ENCODE peak calls at places on chromosome 2, in seven cellular contexts. F is HEK293T, Y is ovary, X is choroid plexus epithelial cell, B is cardiac muscle cell, T is activated T-cell treated with anti-CD3 and anti-CD28 coated beads for 4 hours, Q is germinal center. Z is an unnamed sample.
A peak's percentile ranks its signal among the peaks of the same experiment; 100 is the strongest.

GRCh38 chr2:65465857-65466256 is 33.5 kb upstream of the SPRED2 start:
- DNase-seq in F (no peak), Y (no peak), X (peak; percentile 30), B (peak; percentile 71), T (no peak), Q (no peak), Z (peak; percentile 49)

GRCh38 chr2:96251721-96252292 is 14.0 kb downstream of the TMEM127 start:
- DNase-seq in F (no peak), Y (no peak), X (peak; percentile 94), B (peak; percentile 93), T (no peak), Q (no peak), Z (peak; percentile 91)

GRCh38 chr2:191103793-191104192 is 47.0 kb downstream of the STAT4 start:
- DNase-seq in F (no peak), Y (no peak), X (no peak), B (no peak), T (no peak), Q (no peak), Z (no peak)

GRCh38 chr2:149008381-149008780 is 30.1 kb upstream of the LYPD6B start:
- DNase-seq in F (no peak), Y (no peak), X (no peak), B (no peak), T (no peak), Q (no peak), Z (no peak)

GRCh38 chr2:128405981-128406601 is 87.4 kb upstream of the HS6ST1 start:
- DNase-seq in F (no peak), Y (no peak), X (no peak), B (no peak), T (no peak), Q (no peak), Z (peak; percentile 61)

GRCh38 chr2:29212009-29212408 is 96.8 kb downstream of the CLIP4 start:
- DNase-seq in F (no peak), Y (no peak), X (peak; percentile 39), B (no peak), T (no peak), Q (no peak), Z (no peak)

GRCh38 chr2:120237491-120237902 is 14.3 kb upstream of the TMEM185B start:
- DNase-seq in F (no peak), Y (no peak), X (peak; percentile 73), B (peak; percentile 60), T (no peak), Q (no peak), Z (no peak)

GRCh38 chr2:232458051-232458660 is 2.2 kb downstream of the ALPI start:
- DNase-seq in F (no peak), Y (no peak), X (no peak), B (no peak), T (no peak), Q (no peak), Z (no peak)

GRCh38 chr2:191632426-191632825 is 45.5 kb upstream of the NABP1 start:
- DNase-seq in F (no peak), Y (no peak), X (no peak), B (no peak), T (no peak), Q (no peak), Z (no peak)

GRCh38 chr2:15643791-15644588 is 52.3 kb downstream of the DDX1 start:
- DNase-seq in F (no peak), Y (no peak), X (no peak), B (peak; percentile 58), T (no peak), Q (no peak), Z (no peak)

GRCh38 chr2:224401641-224402342 is at the start of gene FAM124B:
- DNase-seq in F (peak; percentile 15), Y (peak; percentile 21), X (peak; percentile 96), B (peak; percentile 87), T (peak; percentile 4), Q (no peak), Z (peak; percentile 79)

GRCh38 chr2:23618696-23619530 is 233.9 kb downstream of the KLHL29 start:
- DNase-seq in F (no peak), Y (no peak), X (no peak), B (no peak), T (no peak), Q (no peak), Z (no peak)

GRCh38 chr2:143608758-143609157 is 479.5 kb downstream of the ARHGAP15 start:
- DNase-seq in F (no peak), Y (no peak), X (no peak), B (no peak), T (no peak), Q (no peak), Z (no peak)

GRCh38 chr2:221969087-221969829 is 329.5 kb downstream of the PAX3 start:
- DNase-seq in F (peak; percentile 57), Y (no peak), X (peak; percentile 65), B (peak; percentile 50), T (no peak), Q (peak; percentile 18), Z (no peak)

GRCh38 chr2:207768168-207768890 is 1.4 kb downstream of the FZD5 start:
- DNase-seq in F (peak; percentile 33), Y (peak; percentile 60), X (peak; percentile 51), B (peak; percentile 59), T (no peak), Q (peak; percentile 28), Z (peak; percentile 67)

GRCh38 chr2:148565272-148565894 is 79.2 kb upstream of the EPC2 start:
- DNase-seq in F (peak; percentile 21), Y (no peak), X (peak; percentile 22), B (peak; percentile 16), T (no peak), Q (no peak), Z (no peak)

GRCh38 chr2:234881413-234882241 is 70.2 kb upstream of the SH3BP4 start:
- DNase-seq in F (peak; percentile 90), Y (peak; percentile 89), X (peak; percentile 97), B (peak; percentile 97), T (no peak), Q (peak; percentile 53), Z (peak; percentile 89)

Z was measured in aorta.